ENCODE peak calls at places on chromosomes 11 and 22, in seven cellular contexts. One of them, this sample, is unnamed.

GRCh38 chr11:33634291-33634834 is 66.3 kb downstream of the C11orf91 start:
- DNase-seq in GM23338: no peak
- DNase-seq in brain microvascular endothelial cell: peak
- DNase-seq in RWPE1: peak
- DNase-seq in A549: peak
- DNase-seq in stomach: no peak
- DNase-seq in cardiac muscle cell: no peak
- DNase-seq in this sample: no peak

GRCh38 chr22:48658871-48659270 is 1168.8 kb downstream of the BRD1 start:
- DNase-seq in GM23338: no peak
- DNase-seq in brain microvascular endothelial cell: no peak
- DNase-seq in RWPE1: no peak
- DNase-seq in A549: no peak
- DNase-seq in stomach: no peak
- DNase-seq in cardiac muscle cell: no peak
- DNase-seq in this sample: no peak

GRCh38 chr11:65390099-65390941 is 3.9 kb downstream of the FRMD8 start:
- DNase-seq in GM23338: no peak
- DNase-seq in brain microvascular endothelial cell: no peak
- DNase-seq in RWPE1: no peak
- DNase-seq in A549: no peak
- DNase-seq in stomach: no peak
- DNase-seq in cardiac muscle cell: no peak
- DNase-seq in this sample: no peak

GRCh38 chr22:41009222-41009948 is 58.2 kb downstream of the RBX1 start:
- DNase-seq in GM23338: no peak
- DNase-seq in brain microvascular endothelial cell: no peak
- DNase-seq in RWPE1: no peak
- DNase-seq in A549: no peak
- DNase-seq in stomach: no peak
- DNase-seq in cardiac muscle cell: no peak
- DNase-seq in this sample: peak

GRCh38 chr11:118918128-118918685 is 7.5 kb downstream of the BCL9L start:
- DNase-seq in GM23338: peak
- DNase-seq in brain microvascular endothelial cell: peak
- DNase-seq in RWPE1: peak
- DNase-seq in A549: peak
- DNase-seq in stomach: peak
- DNase-seq in cardiac muscle cell: no peak
- DNase-seq in this sample: peak

GRCh38 chr11:117412653-117413275 is 85.1 kb downstream of the CEP164 start:
- DNase-seq in GM23338: no peak
- DNase-seq in brain microvascular endothelial cell: no peak
- DNase-seq in RWPE1: no peak
- DNase-seq in A549: no peak
- DNase-seq in stomach: no peak
- DNase-seq in cardiac muscle cell: no peak
- DNase-seq in this sample: no peak

GRCh38 chr22:40679249-40679963 is at the start of gene MCHR1:
- DNase-seq in GM23338: no peak
- DNase-seq in brain microvascular endothelial cell: no peak
- DNase-seq in RWPE1: no peak
- DNase-seq in A549: no peak
- DNase-seq in stomach: no peak
- DNase-seq in cardiac muscle cell: no peak
- DNase-seq in this sample: no peak

GRCh38 chr11:1200611-1201191 is 22.2 kb upstream of the MUC5B start:
- DNase-seq in GM23338: no peak
- DNase-seq in brain microvascular endothelial cell: no peak
- DNase-seq in RWPE1: no peak
- DNase-seq in A549: no peak
- DNase-seq in stomach: peak
- DNase-seq in cardiac muscle cell: no peak
- DNase-seq in this sample: no peak

GRCh38 chr22:41966607-41967240 is 2.5 kb upstream of the SEPTIN3 start:
- DNase-seq in GM23338: peak
- DNase-seq in brain microvascular endothelial cell: peak
- DNase-seq in RWPE1: peak
- DNase-seq in A549: peak
- DNase-seq in stomach: peak
- DNase-seq in cardiac muscle cell: peak
- DNase-seq in this sample: peak

GRCh38 chr11:21323617-21324016 is 654.2 kb downstream of the NELL1 start:
- DNase-seq in GM23338: peak
- DNase-seq in brain microvascular endothelial cell: no peak
- DNase-seq in RWPE1: no peak
- DNase-seq in A549: no peak
- DNase-seq in stomach: no peak
- DNase-seq in cardiac muscle cell: no peak
- DNase-seq in this sample: no peak

GRCh38 chr11:102986815-102987214 is 31.3 kb upstream of the MMP13 start:
- DNase-seq in GM23338: no peak
- DNase-seq in brain microvascular endothelial cell: no peak
- DNase-seq in RWPE1: no peak
- DNase-seq in A549: no peak
- DNase-seq in stomach: no peak
- DNase-seq in cardiac muscle cell: no peak
- DNase-seq in this sample: peak

GRCh38 chr22:38789606-38790005 is 4.3 kb downstream of the DNAL4 start:
- DNase-seq in GM23338: no peak
- DNase-seq in brain microvascular endothelial cell: no peak
- DNase-seq in RWPE1: no peak
- DNase-seq in A549: no peak
- DNase-seq in stomach: no peak
- DNase-seq in cardiac muscle cell: no peak
- DNase-seq in this sample: no peak

GRCh38 chr11:46906596-46906995 is 11.8 kb downstream of the LRP4 start:
- DNase-seq in GM23338: peak
- DNase-seq in brain microvascular endothelial cell: peak
- DNase-seq in RWPE1: no peak
- DNase-seq in A549: no peak
- DNase-seq in stomach: peak
- DNase-seq in cardiac muscle cell: peak
- DNase-seq in this sample: no peak

GRCh38 chr11:76073716-76074115 is 132.6 kb downstream of the WNT11 start:
- DNase-seq in GM23338: no peak
- DNase-seq in brain microvascular endothelial cell: no peak
- DNase-seq in RWPE1: no peak
- DNase-seq in A549: no peak
- DNase-seq in stomach: no peak
- DNase-seq in cardiac muscle cell: no peak
- DNase-seq in this sample: no peak

GRCh38 chr11:62217191-62217748 is 8.8 kb downstream of the SCGB2A1 start:
- DNase-seq in GM23338: peak
- DNase-seq in brain microvascular endothelial cell: no peak
- DNase-seq in RWPE1: peak
- DNase-seq in A549: peak
- DNase-seq in stomach: no peak
- DNase-seq in cardiac muscle cell: peak
- DNase-seq in this sample: peak

GRCh38 chr11:32034680-32035079 is 56.2 kb upstream of the RCN1 start:
- DNase-seq in GM23338: no peak
- DNase-seq in brain microvascular endothelial cell: peak
- DNase-seq in RWPE1: no peak
- DNase-seq in A549: no peak
- DNase-seq in stomach: no peak
- DNase-seq in cardiac muscle cell: no peak
- DNase-seq in this sample: peak

GRCh38 chr11:124627546-124627945 is 4.9 kb downstream of the TBRG1 start:
- DNase-seq in GM23338: no peak
- DNase-seq in brain microvascular endothelial cell: no peak
- DNase-seq in RWPE1: no peak
- DNase-seq in A549: no peak
- DNase-seq in stomach: no peak
- DNase-seq in cardiac muscle cell: no peak
- DNase-seq in this sample: no peak

GRCh38 chr11:124629961-124630360 is 7.3 kb downstream of the TBRG1 start:
- DNase-seq in GM23338: no peak
- DNase-seq in brain microvascular endothelial cell: no peak
- DNase-seq in RWPE1: no peak
- DNase-seq in A549: no peak
- DNase-seq in stomach: no peak
- DNase-seq in cardiac muscle cell: no peak
- DNase-seq in this sample: no peak

GRCh38 chr11:124638500-124638899 is 15.8 kb downstream of the TBRG1 start:
- DNase-seq in GM23338: no peak
- DNase-seq in brain microvascular endothelial cell: no peak
- DNase-seq in RWPE1: no peak
- DNase-seq in A549: no peak
- DNase-seq in stomach: no peak
- DNase-seq in cardiac muscle cell: no peak
- DNase-seq in this sample: no peak

DNA sequence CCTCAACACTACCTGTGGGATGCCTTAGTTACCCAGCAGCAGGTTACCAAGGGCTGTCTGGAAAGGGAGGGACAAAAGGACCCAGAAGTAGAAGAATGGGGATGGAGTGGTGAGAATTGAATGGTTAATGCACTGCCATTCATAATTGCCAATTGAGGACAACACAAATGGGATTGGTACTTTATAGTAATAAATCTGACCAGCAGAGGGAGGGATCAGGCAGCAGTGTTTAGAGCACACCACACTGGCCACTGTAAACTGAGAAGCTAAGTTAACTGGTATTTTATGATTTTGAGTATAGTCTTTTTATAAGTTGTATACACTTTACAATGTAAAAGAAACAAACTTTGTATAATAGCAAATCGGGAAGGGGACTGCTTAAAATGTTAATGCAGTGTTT is 10.7 kb downstream of the TBRG1 start:
- DNase-seq in GM23338: no peak
- DNase-seq in brain microvascular endothelial cell: peak
- DNase-seq in RWPE1: peak
- DNase-seq in A549: peak
- DNase-seq in stomach: no peak
- DNase-seq in cardiac muscle cell: no peak
- DNase-seq in this sample: no peak
- TF ChIP-seq CTCF in GM23338: peak
- TF ChIP-seq CTCF in brain microvascular endothelial cell: peak
- TF ChIP-seq CTCF in RWPE1: peak
- TF ChIP-seq CTCF in A549: peak
- TF ChIP-seq CTCF in stomach: no peak
- TF ChIP-seq CTCF in cardiac muscle cell: peak
- TF ChIP-seq CTCF in this sample: peak

GRCh38 chr11:127420139-127420538 is 419.6 kb upstream of the KIRREL3 start:
- DNase-seq in GM23338: no peak
- DNase-seq in brain microvascular endothelial cell: no peak
- DNase-seq in RWPE1: no peak
- DNase-seq in A549: no peak
- DNase-seq in stomach: no peak
- DNase-seq in cardiac muscle cell: no peak
- DNase-seq in this sample: no peak
- TF ChIP-seq CTCF in GM23338: no peak
- TF ChIP-seq CTCF in brain microvascular endothelial cell: no peak
- TF ChIP-seq CTCF in RWPE1: no peak
- TF ChIP-seq CTCF in A549: no peak
- TF ChIP-seq CTCF in stomach: no peak
- TF ChIP-seq CTCF in cardiac muscle cell: no peak
- TF ChIP-seq CTCF in this sample: no peak

GRCh38 chr11:61154528-61154927 is 6.7 kb downstream of the VPS37C start:
- DNase-seq in GM23338: no peak
- DNase-seq in brain microvascular endothelial cell: no peak
- DNase-seq in RWPE1: no peak
- DNase-seq in A549: no peak
- DNase-seq in stomach: no peak
- DNase-seq in cardiac muscle cell: no peak
- DNase-seq in this sample: no peak

GRCh38 chr11:61151545-61152252 is 9.5 kb downstream of the VPS37C start:
- DNase-seq in GM23338: no peak
- DNase-seq in brain microvascular endothelial cell: no peak
- DNase-seq in RWPE1: no peak
- DNase-seq in A549: no peak
- DNase-seq in stomach: no peak
- DNase-seq in cardiac muscle cell: no peak
- DNase-seq in this sample: no peak

GRCh38 chr11:61155312-61155711 is 5.9 kb downstream of the VPS37C start:
- DNase-seq in GM23338: no peak
- DNase-seq in brain microvascular endothelial cell: no peak
- DNase-seq in RWPE1: no peak
- DNase-seq in A549: no peak
- DNase-seq in stomach: no peak
- DNase-seq in cardiac muscle cell: no peak
- DNase-seq in this sample: no peak

GRCh38 chr11:61152816-61153592 is 8.2 kb downstream of the VPS37C start:
- DNase-seq in GM23338: no peak
- DNase-seq in brain microvascular endothelial cell: peak
- DNase-seq in RWPE1: peak
- DNase-seq in A549: no peak
- DNase-seq in stomach: no peak
- DNase-seq in cardiac muscle cell: no peak
- DNase-seq in this sample: peak

DNA sequence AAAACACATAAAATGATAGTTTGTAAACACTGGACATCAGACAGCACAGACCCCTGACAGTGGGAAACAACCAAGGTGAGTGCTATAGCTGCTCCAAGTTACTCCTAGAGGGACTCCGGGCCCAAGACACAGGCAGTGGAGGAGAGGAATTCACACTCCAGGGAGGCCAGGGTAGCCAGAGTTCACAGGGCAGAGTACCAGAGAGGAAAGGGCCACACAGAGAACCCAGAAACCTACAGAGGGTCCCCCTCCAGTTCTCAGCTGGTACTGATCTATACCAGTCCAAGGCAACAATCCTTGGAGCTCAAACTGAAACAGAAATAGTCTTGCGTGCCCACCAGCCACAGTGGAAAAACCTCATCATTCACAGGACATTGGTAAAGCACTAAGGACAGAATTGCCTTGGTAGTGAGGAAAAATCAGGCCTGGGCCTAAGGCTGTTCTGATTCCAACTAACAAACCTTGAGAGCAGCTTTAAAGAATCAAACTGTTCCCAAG is 7.6 kb downstream of the VPS37C start:
- DNase-seq in GM23338: peak
- DNase-seq in brain microvascular endothelial cell: no peak
- DNase-seq in RWPE1: no peak
- DNase-seq in A549: no peak
- DNase-seq in stomach: no peak
- DNase-seq in cardiac muscle cell: no peak
- DNase-seq in this sample: no peak
- TF ChIP-seq CTCF in GM23338: no peak
- TF ChIP-seq CTCF in brain microvascular endothelial cell: no peak
- TF ChIP-seq CTCF in RWPE1: no peak
- TF ChIP-seq CTCF in A549: no peak
- TF ChIP-seq CTCF in stomach: no peak
- TF ChIP-seq CTCF in cardiac muscle cell: no peak
- TF ChIP-seq CTCF in this sample: peak

DNA sequence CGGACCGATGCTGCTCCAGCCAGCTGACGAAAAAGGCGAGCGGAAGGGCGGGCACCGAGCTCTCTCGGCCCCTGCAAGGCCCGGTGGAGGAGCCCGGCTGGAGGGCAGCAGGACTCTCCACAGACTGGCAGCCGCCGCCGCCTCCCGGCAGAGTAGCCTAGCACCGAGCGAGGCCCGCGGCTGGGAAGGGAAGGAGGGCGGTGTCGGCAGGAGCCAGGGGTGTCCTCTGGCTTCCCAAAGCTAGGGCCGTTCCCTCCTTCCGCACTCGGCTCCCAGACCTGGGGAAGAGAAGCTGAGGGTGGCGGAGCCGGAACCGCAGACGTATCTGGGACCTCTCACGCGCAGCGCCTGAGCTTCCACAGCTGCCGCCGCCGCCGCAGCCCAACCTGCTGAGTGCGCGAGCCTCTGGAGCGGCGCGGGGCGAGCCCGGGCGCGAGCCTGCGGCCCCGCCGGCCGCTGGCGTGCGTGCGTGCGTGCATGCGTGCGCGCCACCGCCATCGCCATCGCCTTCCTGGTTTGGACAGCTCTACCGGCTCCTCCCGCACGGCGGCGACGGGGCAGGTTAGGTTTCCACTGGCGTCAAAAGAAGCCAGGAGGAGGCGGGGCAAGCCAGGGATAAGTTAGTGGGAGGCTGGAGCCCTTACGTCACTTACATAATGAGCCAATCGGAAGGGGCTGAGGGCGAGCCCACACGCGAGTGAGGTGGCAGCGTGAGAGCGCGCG is at the start of gene RAB6A:
- DNase-seq in GM23338: peak
- DNase-seq in brain microvascular endothelial cell: peak
- DNase-seq in RWPE1: peak
- DNase-seq in A549: peak
- DNase-seq in stomach: peak
- DNase-seq in cardiac muscle cell: peak
- DNase-seq in this sample: peak
- TF ChIP-seq CTCF in GM23338: no peak
- TF ChIP-seq CTCF in brain microvascular endothelial cell: peak
- TF ChIP-seq CTCF in RWPE1: peak
- TF ChIP-seq CTCF in A549: no peak
- TF ChIP-seq CTCF in stomach: peak
- TF ChIP-seq CTCF in cardiac muscle cell: peak
- TF ChIP-seq CTCF in this sample: peak